ENCODE peak calls at places on chromosomes 2 and 18, in four cellular contexts. M is ovary, N is BE2C, I is cardiac septum. P is an unnamed sample.

GRCh38 chr2:29950432-29950943 is 29.1 kb upstream of the ALK start:
- DNase-seq in M (no peak), I (no peak), N (no peak), P (no peak)

GRCh38 chr18:13465476-13465875 is 246.9 kb downstream of the LDLRAD4 start:
- DNase-seq in M (no peak), I (peak), N (no peak), P (no peak)

GRCh38 chr2:136727973-136728699 is 37.2 kb upstream of the THSD7B start:
- DNase-seq in I (no peak), M (no peak), N (peak), P (no peak)

GRCh38 chr2:127175406-127175805 is 44.7 kb downstream of the CYP27C1 start:
- DNase-seq in M (peak), N (no peak), I (peak), P (no peak)

GRCh38 chr2:149050188-149050587 is 11.7 kb downstream of the LYPD6B start:
- DNase-seq in I (no peak), N (no peak), M (no peak), P (no peak)

GRCh38 chr2:28633739-28634138 is 117.9 kb upstream of the PPP1CB start:
- DNase-seq in I (peak), N (no peak), M (peak), P (peak)

GRCh38 chr2:237625216-237625705 is 2.1 kb upstream of the LRRFIP1 start:
- DNase-seq in M (no peak), I (no peak), N (no peak), P (peak)

GRCh38 chr2:102971661-102972060 is 209.8 kb downstream of the TMEM182 start:
- DNase-seq in I (no peak), M (no peak), N (no peak), P (no peak)

GRCh38 chr18:34773961-34774754 is 64.1 kb downstream of the DTNA start:
- DNase-seq in M (peak), N (peak), I (no peak), P (peak)

GRCh38 chr2:121480826-121481225 is 49.9 kb upstream of the RNU4ATAC start:
- DNase-seq in N (peak), I (no peak), M (peak), P (peak)

GRCh38 chr2:192148241-192148619 is 46.5 kb downstream of the TMEFF2 start:
- DNase-seq in N (no peak), M (no peak), I (no peak), P (no peak)

GRCh38 chr18:51150430-51150746 is 47.1 kb downstream of the MEX3C start:
- DNase-seq in M (no peak), I (peak), N (no peak), P (no peak)

GRCh38 chr18:12989397-12990127 is 1.6 kb upstream of the CEP192 start:
- DNase-seq in N (no peak), M (no peak), I (no peak), P (no peak)

GRCh38 chr2:144770616-144771230 is 250.8 kb upstream of the ZEB2 start:
- DNase-seq in I (no peak), M (no peak), N (no peak), P (no peak)

GRCh38 chr2:237591021-237591370 is 462 bp upstream of the RAB17 start:
- DNase-seq in M (no peak), N (no peak), I (no peak), P (no peak)

GRCh38 chr18:62621546-62621945 is 93.8 kb upstream of the PHLPP1 start:
- DNase-seq in M (no peak), I (no peak), N (no peak), P (no peak)

GRCh38 chr2:38997784-38998183 is 108.1 kb downstream of the ARHGEF33 start:
- DNase-seq in N (no peak), M (no peak), I (no peak), P (peak)

GRCh38 chr2:70496819-70497218 is 56.8 kb downstream of the TGFA start:
- DNase-seq in N (no peak), I (no peak), M (no peak), P (no peak)

GRCh38 chr2:42752299-42752698 is 11.6 kb downstream of the OXER1 start:
- DNase-seq in N (no peak), I (no peak), M (no peak), P (no peak)

GRCh38 chr2:202635441-202636296 is 900 bp downstream of the FAM117B start:
- DNase-seq in I (peak), N (peak), M (peak), P (peak)

GRCh38 chr18:55781481-55781957 is 193.5 kb upstream of the TCF4 start:
- DNase-seq in I (no peak), N (peak), M (peak), P (peak)

GRCh38 chr2:37488911-37489310 is 144.5 kb downstream of the QPCT start:
- DNase-seq in N (no peak), I (no peak), M (no peak), P (no peak)

GRCh38 chr2:226357816-226358215 is 441.8 kb downstream of the IRS1 start:
- DNase-seq in M (no peak), N (no peak), I (no peak), P (no peak)

P was measured in SJCRH30.